ENCODE peak calls at places on chromosomes 4 and X, in seven cellular contexts. T, O, F, E, R, J and B are unnamed samples.

GRCh38 chr4:103634236-103634635 is 85.5 kb downstream of the TACR3 start:
- DNase-seq in T (peak; percentile 15), J (no peak), F (no peak), R (no peak), E (no peak), O (no peak), B (no peak)

GRCh38 chrX:44747317-44747716 is 96.5 kb upstream of the DUSP21 start:
- DNase-seq in O (no peak), T (no peak), F (no peak), R (no peak), E (no peak), J (no peak), B (no peak)

GRCh38 chrX:120236676-120237460 is 13.7 kb upstream of the ZBTB33 start:
- DNase-seq in F (no peak), E (no peak), R (no peak), O (no peak), T (no peak), J (no peak), B (no peak)

GRCh38 chr4:82382756-82383155 is 9.0 kb upstream of the HNRNPD start:
- DNase-seq in R (no peak), T (no peak), E (no peak), F (no peak), J (no peak), O (no peak), B (no peak)

GRCh38 chrX:47420264-47420663 is 49.9 kb downstream of the ZNF157 start:
- DNase-seq in O (no peak), T (no peak), E (no peak), R (no peak), J (no peak), F (no peak), B (no peak)

GRCh38 chr4:19580090-19580489 is 671.6 kb upstream of the SLIT2 start:
- DNase-seq in E (no peak), O (no peak), R (no peak), F (no peak), J (no peak), T (no peak), B (no peak)

GRCh38 chrX:109863811-109864210 is 130.8 kb upstream of the ACSL4 start:
- DNase-seq in R (no peak), T (no peak), J (no peak), E (no peak), F (no peak), O (no peak), B (no peak)

GRCh38 chr4:15753786-15754185 is 24.3 kb upstream of the CD38 start:
- DNase-seq in J (no peak), E (no peak), F (no peak), O (no peak), R (no peak), T (no peak), B (no peak)

GRCh38 chrX:53186363-53186762 is 38.6 kb downstream of the KDM5C start:
- DNase-seq in E (no peak), T (peak; percentile 74), F (no peak), J (no peak), O (no peak), R (no peak), B (peak; percentile 69)

GRCh38 chrX:15751160-15751819 is 13.2 kb downstream of the CA5B start:
- DNase-seq in J (peak; percentile 78), F (no peak), E (no peak), O (no peak), R (no peak), T (peak; percentile 8), B (no peak)

GRCh38 chr4:163988921-163989320 is 494.4 kb downstream of the TMA16 start:
- DNase-seq in E (no peak), T (no peak), F (no peak), J (no peak), O (peak; percentile 24), R (no peak), B (no peak)

GRCh38 chr4:79917246-79917645 is 155.8 kb downstream of the ANTXR2 start:
- DNase-seq in E (peak; percentile 10), T (peak; percentile 8), R (no peak), F (no peak), J (peak; percentile 6), O (peak; percentile 77), B (no peak)